ENCODE peak calls at places on chromosomes 6 and 20, in seven cellular contexts. C, A, J, Q, U, D and P are unnamed samples.

GRCh38 chr6:44254201-44254956 is 2.9 kb downstream of the SLC35B2 start:
- DNase-seq in C (no peak), A (no peak), J (no peak), Q (no peak), U (no peak), D (no peak), P (no peak)

GRCh38 chr6:160367798-160368547 is 19.8 kb downstream of the SLC22A3 start:
- DNase-seq in C (no peak), A (no peak), J (no peak), Q (no peak), U (no peak), D (no peak), P (no peak)

GRCh38 chr6:53180678-53181077 is 32.0 kb upstream of the GCM1 start:
- DNase-seq in C (no peak), A (no peak), J (no peak), Q (no peak), U (no peak), D (no peak), P (no peak)

GRCh38 chr6:7749493-7749892 is 23.6 kb downstream of the BMP6 start:
- DNase-seq in C (no peak), A (no peak), J (no peak), Q (no peak), U (no peak), D (no peak), P (no peak)

GRCh38 chr6:113634352-113635163 is 222.6 kb upstream of the MARCKS start:
- DNase-seq in C (no peak), A (peak; percentile 87), J (peak; percentile 80), Q (no peak), U (no peak), D (no peak), P (no peak)

GRCh38 chr6:106883808-106884262 is 90.7 kb downstream of the CD24 start:
- DNase-seq in C (no peak), A (no peak), J (no peak), Q (no peak), U (no peak), D (no peak), P (no peak)

GRCh38 chr6:122726649-122727048 is 52.9 kb upstream of the FABP7 start:
- DNase-seq in C (peak; percentile 30), A (peak; percentile 37), J (peak; percentile 46), Q (no peak), U (no peak), D (no peak), P (no peak)

GRCh38 chr6:88165087-88165876 is 865 bp downstream of the CNR1 start:
- DNase-seq in C (no peak), A (no peak), J (no peak), Q (no peak), U (no peak), D (no peak), P (no peak)

GRCh38 chr20:55977723-55978481 is 27.4 kb downstream of the CBLN4 start:
- DNase-seq in C (no peak), A (no peak), J (no peak), Q (no peak), U (no peak), D (no peak), P (no peak)

GRCh38 chr6:144886682-144887081 is 601.5 kb downstream of the UTRN start:
- DNase-seq in C (no peak), A (no peak), J (no peak), Q (no peak), U (no peak), D (no peak), P (no peak)

GRCh38 chr20:400451-401275 is 7.4 kb upstream of the RBCK1 start:
- DNase-seq in C (no peak), A (no peak), J (no peak), Q (no peak), U (no peak), D (no peak), P (no peak)

GRCh38 chr20:38616457-38616856 is 14.8 kb downstream of the ARHGAP40 start:
- DNase-seq in C (no peak), A (no peak), J (no peak), Q (no peak), U (no peak), D (no peak), P (no peak)

GRCh38 chr6:29561618-29562181 is 2.2 kb upstream of the UBD start:
- DNase-seq in C (no peak), A (no peak), J (no peak), Q (no peak), U (no peak), D (no peak), P (no peak)

GRCh38 chr20:17059465-17059864 is 167.4 kb upstream of the PCSK2 start:
- DNase-seq in C (no peak), A (peak; percentile 75), J (no peak), Q (no peak), U (peak; percentile 2), D (no peak), P (no peak)

GRCh38 chr6:146358341-146359046 is 185.1 kb upstream of the RAB32 start:
- DNase-seq in C (no peak), A (no peak), J (peak; percentile 78), Q (no peak), U (no peak), D (no peak), P (no peak)

GRCh38 chr6:38715016-38715809 is at the start of gene DNAH8:
- DNase-seq in C (peak; percentile 15), A (no peak), J (no peak), Q (no peak), U (no peak), D (peak; percentile 26), P (no peak)

GRCh38 chr6:132907915-132908314 is 93.5 kb downstream of the RPS12 start:
- DNase-seq in C (no peak), A (peak; percentile 93), J (no peak), Q (no peak), U (peak; percentile 8), D (no peak), P (no peak)

GRCh38 chr20:58071991-58072390 is 156.5 kb downstream of the ANKRD60 start:
- DNase-seq in C (no peak), A (no peak), J (no peak), Q (no peak), U (no peak), D (no peak), P (no peak)

GRCh38 chr20:32727663-32728062 is 15.6 kb downstream of the COMMD7 start:
- DNase-seq in C (no peak), A (peak; percentile 93), J (peak; percentile 91), Q (no peak), U (no peak), D (no peak), P (no peak)

GRCh38 chr6:49607391-49607982 is 29.2 kb downstream of the RHAG start:
- DNase-seq in C (no peak), A (no peak), J (no peak), Q (no peak), U (no peak), D (no peak), P (no peak)
- TF ChIP-seq CTCF in C (peak; percentile 11), A (no peak), J (no peak), Q (peak; percentile 48), U (no peak), D (no peak), P (no peak)

DNA sequence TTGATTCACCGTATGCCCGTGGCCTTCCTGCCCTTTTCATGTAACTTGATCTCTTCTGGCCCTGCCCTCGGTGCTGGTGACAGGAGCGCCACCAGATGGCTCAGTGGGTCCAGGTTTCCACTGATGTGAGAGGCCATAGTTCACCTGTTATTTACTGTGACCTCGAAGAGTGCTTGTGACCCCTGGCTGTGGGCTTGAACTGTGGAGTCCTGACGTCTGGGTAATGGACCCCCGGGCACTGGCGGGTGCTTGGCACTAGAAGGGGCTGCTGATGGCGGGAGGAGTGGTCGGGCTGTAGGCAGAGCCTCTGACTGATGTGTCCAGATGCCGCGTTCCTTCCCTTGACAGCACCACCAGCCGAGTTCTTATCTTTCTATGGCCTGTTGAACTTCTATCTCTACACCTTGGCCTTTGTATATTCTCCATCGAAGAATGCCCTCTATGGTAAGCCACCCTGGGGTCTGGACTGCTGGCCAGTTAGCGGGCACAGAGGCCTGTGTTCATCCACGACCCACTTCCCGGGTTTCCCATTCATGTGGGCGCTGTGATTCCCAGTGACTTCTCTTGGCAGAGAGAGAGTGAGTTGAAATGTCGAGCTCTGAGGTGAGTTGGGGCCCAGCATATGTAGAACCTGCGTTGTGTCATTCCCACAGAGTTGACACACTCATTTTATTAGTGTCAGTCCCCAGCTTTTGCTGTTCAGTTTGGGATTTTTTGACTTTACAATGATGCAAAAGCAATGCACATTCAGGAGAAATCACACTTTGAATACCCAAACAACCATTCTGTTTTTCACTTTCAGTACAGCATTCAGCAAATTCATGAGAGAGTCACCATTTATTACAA is 14.9 kb downstream of the DYNLT1 start:
- DNase-seq in C (no peak), A (no peak), J (no peak), Q (no peak), U (no peak), D (no peak), P (no peak)
- TF ChIP-seq CTCF in C (no peak), A (peak; percentile 14), J (no peak), Q (peak; percentile 30), U (peak; percentile 56), D (peak; percentile 29), P (no peak)

GRCh38 chr6:665403-666267 is 8.7 kb upstream of the HUS1B start:
- DNase-seq in C (no peak), A (no peak), J (no peak), Q (no peak), U (no peak), D (no peak), P (no peak)
- TF ChIP-seq CTCF in C (no peak), A (no peak), J (no peak), Q (no peak), U (no peak), D (no peak), P (no peak)

DNA sequence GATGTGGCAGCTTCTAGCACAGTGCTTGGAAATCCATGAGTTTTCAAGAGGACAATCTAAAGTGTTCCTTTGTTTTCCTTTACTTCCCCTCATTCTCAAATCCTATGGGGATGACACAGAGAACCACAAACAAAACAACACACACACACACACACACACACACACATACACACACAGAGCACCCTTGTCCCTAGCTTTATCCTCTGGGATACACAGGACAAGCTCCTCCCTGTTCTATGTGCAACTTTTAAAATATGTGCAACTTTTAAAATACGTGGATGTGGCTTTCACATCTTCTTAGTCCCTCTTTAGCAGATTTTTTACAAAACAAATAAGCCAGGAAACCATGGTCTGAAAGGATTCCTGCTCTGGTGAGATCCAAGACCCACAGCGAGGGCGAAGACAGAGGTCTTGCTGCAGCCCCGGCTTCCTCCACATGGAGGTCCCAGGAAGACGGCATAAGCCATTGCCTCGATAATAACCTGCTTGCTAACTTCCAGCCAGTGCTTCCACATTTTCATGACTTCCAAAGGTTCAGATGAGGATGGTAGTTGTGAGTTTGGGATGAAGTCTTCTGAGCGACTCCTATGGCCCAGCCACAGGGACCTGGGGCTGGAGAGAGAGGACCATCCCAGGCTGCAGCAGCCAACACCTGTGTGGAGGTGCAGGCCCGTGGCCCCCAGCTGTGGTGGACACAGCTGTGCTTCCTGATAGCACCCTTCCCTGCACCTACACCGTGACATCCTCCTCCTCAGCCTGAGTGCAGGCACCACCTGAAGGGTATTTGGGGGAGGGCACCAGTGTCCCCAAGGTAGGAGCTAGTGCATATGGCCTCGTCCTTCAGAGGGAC is 62.8 kb upstream of the CD93 start:
- DNase-seq in C (no peak), A (no peak), J (no peak), Q (no peak), U (no peak), D (no peak), P (no peak)
- TF ChIP-seq CTCF in C (no peak), A (no peak), J (no peak), Q (no peak), U (no peak), D (no peak), P (no peak)